ENCODE peak calls at places on chromosome 4, in seven cellular contexts. F, J, L, A, D, Z and N are unnamed samples.

GRCh38 chr4:119746951-119747350 is 118.3 kb upstream of the PDE5A start:
- DNase-seq in Z (no peak), J (no peak), A (no peak), L (no peak), F (no peak), D (no peak), N (no peak)

GRCh38 chr4:1115528-1116293 is 2.3 kb upstream of the RNF212 start:
- DNase-seq in L (no peak), F (no peak), Z (no peak), D (no peak), J (no peak), A (no peak), N (no peak)

GRCh38 chr4:147862043-147862692 is 130.3 kb downstream of the ARHGAP10 start:
- DNase-seq in J (no peak), Z (no peak), D (no peak), F (no peak), L (no peak), A (no peak), N (no peak)

GRCh38 chr4:169677150-169677732 is 56.9 kb downstream of the CLCN3 start:
- DNase-seq in L (no peak), F (no peak), Z (no peak), J (no peak), D (no peak), A (no peak), N (no peak)

GRCh38 chr4:167966161-167966560 is 126.2 kb upstream of the ANXA10 start:
- DNase-seq in A (no peak), F (peak), J (no peak), D (no peak), L (no peak), Z (no peak), N (no peak)

GRCh38 chr4:147789596-147789995 is 57.7 kb downstream of the ARHGAP10 start:
- DNase-seq in Z (no peak), J (no peak), A (no peak), L (no peak), F (no peak), D (no peak), N (no peak)

GRCh38 chr4:72846280-72847111 is 223.0 kb downstream of the COX18 start:
- DNase-seq in J (peak), Z (peak), L (no peak), A (no peak), F (no peak), D (peak), N (no peak)

GRCh38 chr4:47122592-47123291 is 91.4 kb downstream of the GABRB1 start:
- DNase-seq in D (peak), A (peak), L (peak), Z (peak), J (peak), F (peak), N (peak)

GRCh38 chr4:147571021-147571770 is 46.0 kb upstream of the TMEM184C start:
- DNase-seq in F (no peak), D (no peak), L (no peak), A (no peak), Z (no peak), J (no peak), N (no peak)

GRCh38 chr4:141501931-141502330 is 134.5 kb upstream of the IL15 start:
- DNase-seq in A (no peak), J (no peak), Z (no peak), D (no peak), F (peak), L (no peak), N (no peak)

GRCh38 chr4:112978691-112979472 is 70.6 kb upstream of the ANK2 start:
- DNase-seq in L (no peak), Z (no peak), F (no peak), J (no peak), A (no peak), D (no peak), N (no peak)

GRCh38 chr4:108113229-108113628 is 55.5 kb downstream of the LEF1 start:
- DNase-seq in A (peak), Z (no peak), D (no peak), J (no peak), L (peak), F (no peak), N (no peak)

GRCh38 chr4:145044341-145044740 is 53.7 kb downstream of the ANAPC10 start:
- DNase-seq in D (no peak), A (no peak), F (no peak), Z (no peak), J (no peak), L (no peak), N (no peak)

GRCh38 chr4:139978692-139979091 is 175.3 kb downstream of the MAML3 start:
- DNase-seq in F (no peak), A (no peak), Z (no peak), L (no peak), J (peak), D (peak), N (peak)

GRCh38 chr4:119646347-119647071 is 17.9 kb upstream of the PDE5A start:
- DNase-seq in L (no peak), Z (no peak), F (no peak), D (no peak), J (no peak), A (no peak), N (no peak)

GRCh38 chr4:105556175-105556574 is 3.8 kb downstream of the ARHGEF38 start:
- DNase-seq in F (no peak), D (no peak), J (no peak), A (no peak), L (no peak), Z (no peak), N (no peak)

GRCh38 chr4:61375316-61375715 is 175.2 kb downstream of the ADGRL3 start:
- DNase-seq in L (no peak), J (no peak), F (no peak), Z (no peak), D (no peak), A (no peak), N (no peak)

GRCh38 chr4:119321921-119322687 is at the start of gene FABP2:
- DNase-seq in J (no peak), D (no peak), L (no peak), Z (no peak), A (no peak), F (no peak), N (no peak)

GRCh38 chr4:6446538-6447451 is 25.6 kb downstream of the PPP2R2C start:
- DNase-seq in A (no peak), L (no peak), Z (no peak), F (no peak), D (no peak), J (no peak), N (no peak)

GRCh38 chr4:3253808-3254207 is 4.8 kb downstream of the MSANTD1 start:
- DNase-seq in F (no peak), A (no peak), D (no peak), J (no peak), Z (no peak), L (no peak), N (no peak)

GRCh38 chr4:129926936-129927335 is 831.0 kb downstream of the C4orf33 start:
- DNase-seq in Z (no peak), F (peak), D (no peak), A (no peak), J (no peak), L (no peak), N (no peak)